ENCODE peak calls at places on chromosome 1, in seven cellular contexts. J, P, D, M, Y, Z and T are unnamed samples.

GRCh38 chr1:153626929-153627796 is at the start of gene S100A13:
- DNase-seq in M (peak), Z (peak), Y (peak), D (peak), P (no peak), J (no peak), T (no peak)

GRCh38 chr1:220368352-220369265 is 96.4 kb upstream of the RAB3GAP2 start:
- DNase-seq in Z (peak), M (no peak), J (no peak), Y (no peak), P (no peak), D (no peak), T (no peak)

GRCh38 chr1:98323906-98324358 is 337.6 kb upstream of the SNX7 start:
- DNase-seq in Z (peak), Y (no peak), M (peak), P (no peak), D (no peak), J (no peak), T (peak)

GRCh38 chr1:46303872-46304326 is 401 bp downstream of the UQCRH start:
- DNase-seq in Z (no peak), M (peak), P (no peak), D (no peak), J (no peak), Y (no peak), T (no peak)

GRCh38 chr1:179440971-179441370 is 75.2 kb downstream of the AXDND1 start:
- DNase-seq in Y (no peak), Z (no peak), P (no peak), D (no peak), M (no peak), J (no peak), T (no peak)

GRCh38 chr1:180633092-180634045 is 1.5 kb downstream of the XPR1 start:
- DNase-seq in D (no peak), Y (no peak), P (no peak), J (no peak), Z (peak), M (peak), T (no peak)

GRCh38 chr1:15513192-15513591 is 10.8 kb downstream of the CASP9 start:
- DNase-seq in P (no peak), Z (no peak), J (no peak), Y (no peak), D (no peak), M (no peak), T (no peak)

GRCh38 chr1:63902844-63903589 is 129.2 kb downstream of the ROR1 start:
- DNase-seq in J (no peak), M (no peak), Y (no peak), Z (peak), D (no peak), P (no peak), T (no peak)

GRCh38 chr1:173234899-173235298 is 27.8 kb upstream of the TNFSF4 start:
- DNase-seq in D (no peak), Z (no peak), J (no peak), P (no peak), Y (no peak), M (no peak), T (no peak)

GRCh38 chr1:14265515-14265914 is 333.0 kb upstream of the KAZN start:
- DNase-seq in J (no peak), P (no peak), Y (no peak), Z (no peak), D (no peak), M (no peak), T (no peak)

GRCh38 chr1:18657436-18658179 is 27.0 kb downstream of the PAX7 start:
- DNase-seq in Y (no peak), J (no peak), Z (no peak), D (no peak), P (no peak), M (no peak), T (no peak)

GRCh38 chr1:65458730-65459396 is 38.4 kb downstream of the LEPR start:
- DNase-seq in P (no peak), Z (no peak), M (no peak), Y (no peak), D (no peak), J (no peak), T (no peak)